ENCODE peak calls at places on chromosomes 11 and 22, in eight cellular contexts. One of them, this sample, is unnamed.

GRCh38 chr11:127451852-127452251 is 451.3 kb upstream of the KIRREL3 start:
- DNase-seq in vagina: no peak
- DNase-seq in HepG2: no peak
- DNase-seq in stomach: no peak
- DNase-seq in upper lobe of left lung: no peak
- DNase-seq in HCT116: no peak
- DNase-seq in breast epithelium: no peak
- DNase-seq in transverse colon: no peak
- DNase-seq in this sample: no peak

GRCh38 chr22:47053013-47053864 is 290.8 kb downstream of the TBC1D22A start:
- DNase-seq in transverse colon: no peak
- DNase-seq in breast epithelium: no peak
- DNase-seq in HepG2: no peak
- DNase-seq in vagina: no peak
- DNase-seq in stomach: no peak
- DNase-seq in HCT116: no peak
- DNase-seq in upper lobe of left lung: peak
- DNase-seq in this sample: no peak

GRCh38 chr11:30171661-30172060 is 59.2 kb upstream of the FSHB start:
- DNase-seq in stomach: peak
- DNase-seq in HCT116: no peak
- DNase-seq in transverse colon: no peak
- DNase-seq in HepG2: no peak
- DNase-seq in breast epithelium: no peak
- DNase-seq in upper lobe of left lung: no peak
- DNase-seq in vagina: no peak
- DNase-seq in this sample: no peak

GRCh38 chr22:36595968-36596367 is 67.0 kb upstream of the EIF3D start:
- DNase-seq in HCT116: no peak
- DNase-seq in vagina: no peak
- DNase-seq in stomach: no peak
- DNase-seq in upper lobe of left lung: no peak
- DNase-seq in HepG2: no peak
- DNase-seq in transverse colon: no peak
- DNase-seq in breast epithelium: no peak
- DNase-seq in this sample: no peak

GRCh38 chr11:34192481-34193401 is 87.3 kb downstream of the NAT10 start:
- DNase-seq in upper lobe of left lung: no peak
- DNase-seq in HepG2: no peak
- DNase-seq in vagina: peak
- DNase-seq in stomach: peak
- DNase-seq in HCT116: peak
- DNase-seq in transverse colon: peak
- DNase-seq in breast epithelium: peak
- DNase-seq in this sample: no peak

GRCh38 chr22:22418957-22419356 is 89.6 kb downstream of the ZNF280B start:
- DNase-seq in stomach: no peak
- DNase-seq in breast epithelium: no peak
- DNase-seq in vagina: no peak
- DNase-seq in HepG2: no peak
- DNase-seq in transverse colon: no peak
- DNase-seq in upper lobe of left lung: no peak
- DNase-seq in HCT116: no peak
- DNase-seq in this sample: no peak

GRCh38 chr11:58567889-58568512 is 7.7 kb downstream of the LPXN start:
- DNase-seq in HepG2: peak
- DNase-seq in transverse colon: peak
- DNase-seq in upper lobe of left lung: no peak
- DNase-seq in HCT116: peak
- DNase-seq in breast epithelium: no peak
- DNase-seq in stomach: peak
- DNase-seq in vagina: no peak
- DNase-seq in this sample: no peak

GRCh38 chr22:27747396-27748256 is 53.9 kb downstream of the MN1 start:
- DNase-seq in upper lobe of left lung: no peak
- DNase-seq in breast epithelium: no peak
- DNase-seq in stomach: no peak
- DNase-seq in transverse colon: no peak
- DNase-seq in vagina: no peak
- DNase-seq in HCT116: no peak
- DNase-seq in HepG2: no peak
- DNase-seq in this sample: no peak

GRCh38 chr11:10932976-10933375 is 75.1 kb upstream of the ZBED5 start:
- DNase-seq in stomach: no peak
- DNase-seq in transverse colon: no peak
- DNase-seq in vagina: no peak
- DNase-seq in upper lobe of left lung: no peak
- DNase-seq in breast epithelium: no peak
- DNase-seq in HCT116: no peak
- DNase-seq in HepG2: no peak
- DNase-seq in this sample: no peak

GRCh38 chr11:106276859-106277436 is 199.5 kb downstream of the AASDHPPT start:
- DNase-seq in stomach: no peak
- DNase-seq in transverse colon: no peak
- DNase-seq in HepG2: no peak
- DNase-seq in upper lobe of left lung: no peak
- DNase-seq in HCT116: no peak
- DNase-seq in vagina: no peak
- DNase-seq in breast epithelium: no peak
- DNase-seq in this sample: no peak

GRCh38 chr22:39471421-39472141 is 14.8 kb downstream of the MGAT3 start:
- DNase-seq in HepG2: no peak
- DNase-seq in upper lobe of left lung: no peak
- DNase-seq in vagina: no peak
- DNase-seq in breast epithelium: no peak
- DNase-seq in transverse colon: peak
- DNase-seq in HCT116: no peak
- DNase-seq in stomach: no peak
- DNase-seq in this sample: peak

GRCh38 chr22:20965104-20965887 is 1.8 kb upstream of the AIFM3 start:
- DNase-seq in HCT116: no peak
- DNase-seq in stomach: no peak
- DNase-seq in HepG2: no peak
- DNase-seq in breast epithelium: no peak
- DNase-seq in vagina: no peak
- DNase-seq in upper lobe of left lung: peak
- DNase-seq in transverse colon: peak
- DNase-seq in this sample: no peak

GRCh38 chr11:11960687-11961086 is 47.7 kb downstream of the DKK3 start:
- DNase-seq in HCT116: no peak
- DNase-seq in vagina: no peak
- DNase-seq in breast epithelium: no peak
- DNase-seq in stomach: no peak
- DNase-seq in upper lobe of left lung: no peak
- DNase-seq in transverse colon: no peak
- DNase-seq in HepG2: no peak
- DNase-seq in this sample: no peak

GRCh38 chr11:16293204-16293681 is 63.1 kb downstream of the SOX6 start:
- DNase-seq in HCT116: no peak
- DNase-seq in vagina: no peak
- DNase-seq in stomach: no peak
- DNase-seq in upper lobe of left lung: no peak
- DNase-seq in HepG2: no peak
- DNase-seq in transverse colon: no peak
- DNase-seq in breast epithelium: no peak
- DNase-seq in this sample: no peak

GRCh38 chr11:10990637-10991036 is 132.8 kb upstream of the ZBED5 start:
- DNase-seq in upper lobe of left lung: no peak
- DNase-seq in HepG2: no peak
- DNase-seq in transverse colon: no peak
- DNase-seq in stomach: no peak
- DNase-seq in HCT116: no peak
- DNase-seq in vagina: no peak
- DNase-seq in breast epithelium: no peak
- DNase-seq in this sample: no peak

GRCh38 chr22:45911601-45912271 is 65.2 kb downstream of the WNT7B start:
- DNase-seq in HCT116: no peak
- DNase-seq in stomach: peak
- DNase-seq in vagina: no peak
- DNase-seq in HepG2: peak
- DNase-seq in transverse colon: no peak
- DNase-seq in upper lobe of left lung: peak
- DNase-seq in breast epithelium: peak
- DNase-seq in this sample: no peak

GRCh38 chr22:46230262-46230901 is 19.7 kb downstream of the CDPF1 start:
- DNase-seq in upper lobe of left lung: no peak
- DNase-seq in HepG2: no peak
- DNase-seq in transverse colon: no peak
- DNase-seq in stomach: no peak
- DNase-seq in HCT116: no peak
- DNase-seq in vagina: no peak
- DNase-seq in breast epithelium: no peak
- DNase-seq in this sample: no peak

DNA sequence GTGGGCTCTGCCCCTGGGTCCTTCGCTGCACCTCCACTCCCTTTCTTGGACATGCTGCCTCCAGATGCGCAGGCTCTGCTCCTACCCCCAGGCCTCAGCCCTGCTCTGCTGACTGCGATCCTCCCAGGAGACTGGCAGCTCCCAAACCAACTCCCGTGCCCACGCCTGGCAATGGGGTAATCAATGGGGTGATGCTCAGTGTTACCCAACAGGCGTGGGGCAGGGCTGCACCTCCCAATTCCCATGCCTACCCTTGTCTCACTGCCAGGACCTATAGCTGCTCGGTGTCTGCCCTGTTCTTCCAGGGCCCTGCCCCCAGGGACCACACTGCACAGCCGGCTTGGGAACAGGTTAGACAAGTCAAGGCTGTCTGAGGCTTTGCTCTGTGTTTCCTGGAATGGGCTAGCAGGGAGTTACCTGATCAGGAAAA is at the start of gene ALDH3B2:
- DNase-seq in upper lobe of left lung: no peak
- DNase-seq in HCT116: no peak
- DNase-seq in transverse colon: peak
- DNase-seq in vagina: no peak
- DNase-seq in HepG2: no peak
- DNase-seq in breast epithelium: peak
- DNase-seq in stomach: peak
- DNase-seq in this sample: no peak
- TF ChIP-seq POLR2A in upper lobe of left lung: no peak
- TF ChIP-seq POLR2A in HCT116: no peak
- TF ChIP-seq POLR2A in transverse colon: no peak
- TF ChIP-seq POLR2A in vagina: no peak
- TF ChIP-seq POLR2A in HepG2: no peak
- TF ChIP-seq POLR2A in breast epithelium: no peak
- TF ChIP-seq POLR2A in stomach: no peak
- TF ChIP-seq POLR2A in this sample: no peak

GRCh38 chr11:9266926-9267325 is 1.8 kb upstream of the DENND5A start:
- DNase-seq in stomach: no peak
- DNase-seq in breast epithelium: no peak
- DNase-seq in upper lobe of left lung: no peak
- DNase-seq in vagina: no peak
- DNase-seq in transverse colon: no peak
- DNase-seq in HCT116: no peak
- DNase-seq in HepG2: no peak
- DNase-seq in this sample: no peak

GRCh38 chr11:9265211-9266131 is at the start of gene DENND5A:
- DNase-seq in stomach: peak
- DNase-seq in transverse colon: peak
- DNase-seq in upper lobe of left lung: peak
- DNase-seq in HCT116: peak
- DNase-seq in breast epithelium: peak
- DNase-seq in vagina: peak
- DNase-seq in HepG2: peak
- DNase-seq in this sample: peak

GRCh38 chr11:9266132-9266736 is 1.1 kb upstream of the DENND5A start:
- DNase-seq in HCT116: no peak
- DNase-seq in HepG2: peak
- DNase-seq in stomach: no peak
- DNase-seq in transverse colon: no peak
- DNase-seq in vagina: no peak
- DNase-seq in upper lobe of left lung: no peak
- DNase-seq in breast epithelium: no peak
- DNase-seq in this sample: no peak

GRCh38 chr11:9264381-9265210 is 554 bp downstream of the DENND5A start:
- DNase-seq in upper lobe of left lung: peak
- DNase-seq in HepG2: no peak
- DNase-seq in transverse colon: peak
- DNase-seq in stomach: peak
- DNase-seq in vagina: peak
- DNase-seq in breast epithelium: peak
- DNase-seq in HCT116: no peak
- DNase-seq in this sample: peak

DNA sequence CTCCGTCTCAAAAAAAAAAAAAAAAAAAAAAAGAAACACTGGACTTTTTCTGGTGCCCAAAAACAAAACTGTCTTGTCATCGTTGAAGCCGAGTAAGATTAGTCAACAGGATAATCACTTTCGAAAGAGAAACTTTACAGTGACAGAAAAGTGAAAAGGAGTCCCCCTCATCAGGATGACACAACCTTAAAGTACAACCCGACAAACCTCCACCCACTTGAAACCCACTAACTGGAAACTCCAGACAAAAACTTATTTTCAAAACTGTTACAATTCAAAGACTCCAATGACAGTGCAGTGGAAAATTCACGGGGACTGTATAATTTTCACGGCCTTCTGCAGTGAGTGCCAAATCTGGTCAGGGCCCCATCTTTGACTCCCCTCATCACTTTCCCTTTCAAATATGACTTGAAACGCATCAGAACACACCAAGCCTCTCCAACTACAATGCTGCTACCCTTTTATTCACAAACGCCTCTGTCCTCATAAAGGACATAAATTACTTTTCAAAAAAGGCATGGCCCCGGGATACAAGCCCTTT is 1.2 kb downstream of the DENND5A start:
- DNase-seq in HCT116: no peak
- DNase-seq in HepG2: peak
- DNase-seq in breast epithelium: no peak
- DNase-seq in stomach: no peak
- DNase-seq in upper lobe of left lung: no peak
- DNase-seq in transverse colon: no peak
- DNase-seq in vagina: no peak
- DNase-seq in this sample: peak
- TF ChIP-seq POLR2AphosphoS5 in HCT116: no peak
- TF ChIP-seq POLR2AphosphoS5 in HepG2: no peak
- TF ChIP-seq POLR2AphosphoS5 in breast epithelium: no peak
- TF ChIP-seq POLR2AphosphoS5 in stomach: no peak
- TF ChIP-seq POLR2AphosphoS5 in upper lobe of left lung: no peak
- TF ChIP-seq POLR2AphosphoS5 in transverse colon: no peak
- TF ChIP-seq POLR2AphosphoS5 in vagina: no peak
- TF ChIP-seq POLR2AphosphoS5 in this sample: no peak

GRCh38 chr11:76782526-76783293 is 446 bp upstream of the TSKU start:
- DNase-seq in stomach: peak
- DNase-seq in breast epithelium: peak
- DNase-seq in HepG2: peak
- DNase-seq in HCT116: peak
- DNase-seq in upper lobe of left lung: peak
- DNase-seq in vagina: no peak
- DNase-seq in transverse colon: peak
- DNase-seq in this sample: peak
- TF ChIP-seq POLR2A in stomach: no peak
- TF ChIP-seq POLR2A in breast epithelium: no peak
- TF ChIP-seq POLR2A in HepG2: no peak
- TF ChIP-seq POLR2A in HCT116: peak
- TF ChIP-seq POLR2A in upper lobe of left lung: no peak
- TF ChIP-seq POLR2A in vagina: peak
- TF ChIP-seq POLR2A in transverse colon: peak
- TF ChIP-seq POLR2A in this sample: no peak

DNA sequence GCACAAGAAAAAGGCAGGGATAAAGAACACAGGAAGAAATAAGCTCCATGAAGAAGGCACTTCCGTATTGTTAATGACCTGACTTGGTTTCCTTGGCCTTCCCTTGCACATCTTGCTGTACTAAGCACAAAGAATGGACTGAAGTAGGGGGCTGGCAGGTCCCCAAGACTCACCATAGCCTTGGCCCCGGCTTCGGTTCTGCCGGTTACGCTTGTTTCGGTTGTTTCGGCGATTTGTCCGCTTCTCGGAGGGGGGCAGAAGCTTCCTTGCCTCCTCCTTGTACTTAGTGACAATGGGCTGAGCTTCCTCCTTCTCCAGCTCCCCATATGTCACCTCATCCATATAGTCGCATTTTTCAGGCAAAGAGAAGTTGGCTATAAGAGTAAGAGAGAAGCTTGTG is 9.3 kb downstream of the GNG3 start:
- DNase-seq in stomach: no peak
- DNase-seq in transverse colon: no peak
- DNase-seq in HCT116: no peak
- DNase-seq in HepG2: no peak
- DNase-seq in vagina: no peak
- DNase-seq in upper lobe of left lung: no peak
- DNase-seq in breast epithelium: no peak
- DNase-seq in this sample: no peak
- TF ChIP-seq POLR2AphosphoS5 in stomach: no peak
- TF ChIP-seq POLR2AphosphoS5 in transverse colon: no peak
- TF ChIP-seq POLR2AphosphoS5 in HCT116: no peak
- TF ChIP-seq POLR2AphosphoS5 in HepG2: no peak
- TF ChIP-seq POLR2AphosphoS5 in vagina: no peak
- TF ChIP-seq POLR2AphosphoS5 in upper lobe of left lung: no peak
- TF ChIP-seq POLR2AphosphoS5 in breast epithelium: no peak
- TF ChIP-seq POLR2AphosphoS5 in this sample: no peak